ENCODE peak calls at places on chromosome X, in seven cellular contexts. I is coronary artery, H is GM12865, W is H1, F is foreskin fibroblast, G is fibroblast of the aortic adventitia, V is tibial nerve. Y is an unnamed sample.

GRCh38 chrX:153342762-153343558 is 9.0 kb downstream of the ZNF275 start:
- DNase-seq in I (no peak), H (no peak), W (no peak), F (no peak), G (peak; percentile 4), V (no peak), Y (no peak)

GRCh38 chrX:107775734-107776511 is at the start of gene TSC22D3:
- DNase-seq in I (peak; percentile 92), H (peak; percentile 60), W (peak; percentile 63), F (peak; percentile 63), G (peak; percentile 48), V (peak; percentile 69), Y (peak; percentile 37)

GRCh38 chrX:74835566-74835965 is 89.7 kb downstream of the NEXMIF start:
- DNase-seq in I (no peak), H (peak; percentile 61), W (no peak), F (no peak), G (no peak), V (no peak), Y (no peak)

GRCh38 chrX:133434197-133434820 is 19.0 kb upstream of the GPC4 start:
- DNase-seq in I (no peak), H (no peak), W (no peak), F (no peak), G (no peak), V (no peak), Y (no peak)

GRCh38 chrX:1249101-1249887 is 19.3 kb upstream of the CSF2RA start:
- DNase-seq in I (no peak), H (peak; percentile 54), W (peak; percentile 78), F (peak; percentile 16), G (no peak), V (no peak), Y (no peak)

GRCh38 chrX:18877472-18877871 is 106.4 kb downstream of the PHKA2 start:
- DNase-seq in I (no peak), H (no peak), W (no peak), F (no peak), G (no peak), V (no peak), Y (no peak)

GRCh38 chrX:81120936-81121351 is 80.8 kb downstream of the HMGN5 start:
- DNase-seq in I (no peak), H (peak; percentile 68), W (peak; percentile 44), F (peak; percentile 33), G (peak; percentile 53), V (peak; percentile 11), Y (peak; percentile 14)

GRCh38 chrX:25049347-25049746 is 33.6 kb upstream of the ARX start:
- DNase-seq in I (no peak), H (no peak), W (no peak), F (no peak), G (peak; percentile 9), V (no peak), Y (peak; percentile 57)

GRCh38 chrX:51641421-51642021 is 22.8 kb upstream of the CENPVL3 start:
- DNase-seq in I (no peak), H (peak; percentile 35), W (no peak), F (peak; percentile 30), G (peak; percentile 72), V (no peak), Y (peak; percentile 13)

GRCh38 chrX:131763674-131764073 is 219.8 kb downstream of the OR13H1 start:
- DNase-seq in I (peak; percentile 81), H (peak; percentile 72), W (no peak), F (no peak), G (peak; percentile 96), V (no peak), Y (no peak)

GRCh38 chrX:131764224-131764623 is 220.3 kb downstream of the OR13H1 start:
- DNase-seq in I (no peak), H (no peak), W (no peak), F (no peak), G (peak; percentile 19), V (no peak), Y (no peak)

DNA sequence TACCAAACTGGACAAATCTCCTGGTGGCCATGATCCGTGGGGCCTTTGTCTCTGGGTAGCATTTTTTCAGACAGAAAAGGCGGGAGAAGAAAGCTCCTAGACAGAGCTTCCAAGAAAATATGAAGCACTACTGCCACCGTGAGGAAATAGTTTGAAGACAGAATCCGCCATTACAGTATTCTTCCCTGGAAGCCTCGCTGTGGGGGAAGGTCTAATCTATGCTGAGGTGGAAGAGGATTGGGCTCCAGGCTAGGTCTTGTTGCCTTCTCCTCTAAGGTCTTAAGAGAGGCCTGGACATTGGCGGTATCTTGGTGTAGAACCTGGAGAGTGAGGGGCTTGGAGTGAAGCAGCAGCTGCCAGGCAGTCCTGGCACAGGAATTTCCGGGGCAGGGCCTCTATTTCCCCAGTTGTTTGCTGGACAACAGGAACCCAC is 218.9 kb downstream of the OR13H1 start:
- DNase-seq in I (no peak), H (peak; percentile 28), W (no peak), F (no peak), G (peak; percentile 92), V (no peak), Y (no peak)
- TF ChIP-seq CTCF in I (no peak), H (no peak), W (no peak), F (no peak), G (peak; percentile 34), V (peak; percentile 72), Y (peak; percentile 23)

GRCh38 chrX:130831347-130831722 is 71.7 kb downstream of the ENOX2 start:
- DNase-seq in I (no peak), H (no peak), W (no peak), F (no peak), G (no peak), V (no peak), Y (no peak)
- H3K4me3 ChIP-seq in I (no peak overlapping the region), H (no peak overlapping the region), W (no peak overlapping the region), F (no peak overlapping the region), G (no peak overlapping the region), V (no peak overlapping the region), Y (no peak overlapping the region)

GRCh38 chrX:84258708-84259107 is 70.7 kb upstream of the RPS6KA6 start:
- DNase-seq in I (no peak), H (no peak), W (no peak), F (no peak), G (no peak), V (no peak), Y (no peak)

DNA sequence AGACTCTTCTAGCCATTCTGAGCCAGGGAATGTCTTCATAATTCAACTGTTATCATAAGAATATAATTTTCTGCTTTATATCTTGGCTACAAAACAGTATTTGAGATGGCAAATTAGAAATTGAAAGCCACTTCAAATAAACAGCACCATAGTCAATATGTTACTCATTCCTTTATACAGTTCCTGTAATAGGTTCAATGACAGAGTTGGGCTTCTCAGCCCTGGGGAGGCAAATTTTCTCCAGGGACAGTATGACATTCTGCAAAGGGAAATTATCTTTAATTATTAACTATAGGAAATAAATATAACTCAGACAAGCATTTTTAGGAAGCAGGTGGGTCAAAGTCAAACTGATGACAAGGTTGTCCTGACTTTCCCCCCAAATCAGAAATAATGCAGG is 71.9 kb upstream of the RPS6KA6 start:
- DNase-seq in I (no peak), H (no peak), W (no peak), F (no peak), G (no peak), V (no peak), Y (no peak)
- TF ChIP-seq CTCF in I (no peak), H (no peak), W (no peak), F (no peak), G (no peak), V (no peak), Y (no peak)

DNA sequence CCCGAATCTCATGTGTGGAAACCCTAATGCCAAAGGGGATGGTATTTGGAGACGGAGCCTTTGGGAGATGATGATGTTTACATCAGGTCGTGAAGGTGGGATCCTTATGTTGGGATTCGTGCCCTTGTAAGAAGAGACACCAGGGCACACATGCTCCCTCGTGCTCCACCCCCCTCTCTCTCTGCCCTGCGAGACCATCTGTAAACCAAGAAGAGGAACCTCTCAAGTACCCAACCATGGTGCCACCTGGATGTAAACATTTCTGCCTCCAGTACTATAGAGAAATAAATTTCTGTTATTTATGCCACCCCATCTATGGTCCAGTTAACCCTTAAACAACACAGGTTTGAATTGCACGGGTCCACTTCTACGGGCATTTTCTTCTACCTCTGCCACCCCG is 179.4 kb downstream of the DHRSX start:
- DNase-seq in I (no peak), H (no peak), W (no peak), F (no peak), G (no peak), V (no peak), Y (no peak)
- H3K4me3 ChIP-seq in I (no peak overlapping the region), H (no peak overlapping the region), W (no peak overlapping the region), F (no peak overlapping the region), G (no peak overlapping the region), V (no peak overlapping the region), Y (no peak overlapping the region)

GRCh38 chrX:154374361-154375155 is at the start of gene FLNA:
- DNase-seq in I (no peak), H (peak; percentile 57), W (peak; percentile 61), F (no peak), G (no peak), V (no peak), Y (no peak)
- TF ChIP-seq CTCF in I (no peak), H (peak; percentile 9), W (no peak), F (no peak), G (no peak), V (no peak), Y (peak; percentile 1)

GRCh38 chrX:140507223-140507981 is 2.5 kb upstream of the SOX3 start:
- DNase-seq in I (no peak), H (no peak), W (peak; percentile 44), F (no peak), G (no peak), V (no peak), Y (no peak)
- H3K4me3 ChIP-seq in I (no peak overlapping the region), H (no peak overlapping the region), W (peak overlapping the region; percentile 72), F (no peak overlapping the region), G (no peak overlapping the region), V (no peak overlapping the region), Y (no peak overlapping the region)

GRCh38 chrX:151722241-151722846 is 6.5 kb downstream of the FATE1 start:
- DNase-seq in I (no peak), H (no peak), W (peak; percentile 68), F (no peak), G (peak; percentile 31), V (no peak), Y (no peak)
- TF ChIP-seq CTCF in I (no peak), H (no peak), W (peak; percentile 65), F (peak; percentile 36), G (peak; percentile 53), V (no peak), Y (peak; percentile 68)

GRCh38 chrX:9234315-9234714 is 200.4 kb upstream of the FAM9B start:
- DNase-seq in I (no peak), H (no peak), W (no peak), F (no peak), G (no peak), V (no peak), Y (no peak)

GRCh38 chrX:9227276-9227675 is 193.3 kb upstream of the FAM9B start:
- DNase-seq in I (no peak), H (no peak), W (no peak), F (peak; percentile 44), G (no peak), V (no peak), Y (no peak)

GRCh38 chrX:9235722-9236121 is 201.8 kb upstream of the FAM9B start:
- DNase-seq in I (no peak), H (no peak), W (no peak), F (no peak), G (no peak), V (no peak), Y (no peak)

DNA sequence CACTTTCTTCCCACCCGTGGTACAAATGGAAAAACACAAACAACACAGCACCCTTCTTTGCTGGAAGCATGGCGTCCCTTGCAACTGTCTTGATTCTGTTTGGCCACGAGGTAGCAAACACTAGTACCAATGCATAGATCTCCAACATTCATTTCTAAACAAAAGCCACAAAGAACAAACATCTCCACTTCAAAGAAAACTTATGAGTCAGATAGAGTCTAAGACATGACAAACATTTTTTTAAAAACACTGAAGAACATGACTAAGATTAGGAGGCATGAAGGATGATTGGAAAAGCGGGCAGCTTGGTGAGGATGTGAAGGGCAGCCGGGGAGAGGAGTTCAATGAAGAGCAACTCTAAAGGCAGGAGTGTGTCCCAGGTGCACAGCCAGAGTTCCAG is 197.6 kb upstream of the FAM9B start:
- DNase-seq in I (no peak), H (no peak), W (no peak), F (peak; percentile 23), G (no peak), V (no peak), Y (no peak)
- H3K4me3 ChIP-seq in I (no peak overlapping the region), H (no peak overlapping the region), W (no peak overlapping the region), F (no peak overlapping the region), G (no peak overlapping the region), V (no peak overlapping the region), Y (no peak overlapping the region)